ENCODE peak calls at places on chromosomes 2 and 18, in ten cellular contexts. N, W, A, O, P, Y, Q, V, D and J are unnamed samples.

GRCh38 chr2:42337846-42338566 is 23.0 kb downstream of the COX7A2L start:
- DNase-seq in N (no peak), W (no peak), A (no peak), O (no peak), P (no peak), Y (no peak), Q (no peak), V (no peak), D (no peak), J (no peak)

GRCh38 chr2:229714736-229715541 is 584 bp upstream of the DNER start:
- DNase-seq in N (peak; percentile 53), W (peak; percentile 64), A (peak; percentile 89), O (peak; percentile 17), P (peak; percentile 39), Y (peak; percentile 47), Q (peak; percentile 19), V (no peak), D (no peak), J (peak; percentile 59)

GRCh38 chr2:189726849-189727248 is 35.7 kb downstream of the OSGEPL1 start:
- DNase-seq in N (no peak), W (no peak), A (no peak), O (no peak), P (no peak), Y (no peak), Q (no peak), V (no peak), D (no peak), J (no peak)

GRCh38 chr2:42829556-42830510 is 37.5 kb upstream of the HAAO start:
- DNase-seq in N (no peak), W (no peak), A (peak; percentile 45), O (no peak), P (no peak), Y (peak; percentile 6), Q (no peak), V (no peak), D (no peak), J (no peak)

GRCh38 chr2:187547353-187547979 is 6.8 kb downstream of the TFPI start:
- DNase-seq in N (peak; percentile 44), W (no peak), A (peak; percentile 96), O (no peak), P (peak; percentile 27), Y (peak; percentile 44), Q (no peak), V (peak; percentile 67), D (no peak), J (peak; percentile 97)

GRCh38 chr2:140680862-140681261 is 1450.0 kb downstream of the LRP1B start:
- DNase-seq in N (no peak), W (no peak), A (no peak), O (no peak), P (no peak), Y (no peak), Q (no peak), V (no peak), D (no peak), J (no peak)

GRCh38 chr18:8480506-8481328 is 128.5 kb upstream of the RAB12 start:
- DNase-seq in N (no peak), W (peak; percentile 86), A (peak; percentile 74), O (no peak), P (peak; percentile 21), Y (peak; percentile 83), Q (no peak), V (peak; percentile 25), D (no peak), J (peak; percentile 41)

GRCh38 chr2:46719499-46719898 is 196.1 kb downstream of the MCFD2 start:
- DNase-seq in N (no peak), W (no peak), A (peak; percentile 65), O (no peak), P (no peak), Y (no peak), Q (no peak), V (no peak), D (no peak), J (peak; percentile 76)

GRCh38 chr2:164839914-164840457 is 1.6 kb downstream of the COBLL1 start:
- DNase-seq in N (no peak), W (peak; percentile 10), A (peak; percentile 38), O (no peak), P (no peak), Y (no peak), Q (no peak), V (no peak), D (no peak), J (peak; percentile 76)

GRCh38 chr2:164599954-164600589 is 21.2 kb downstream of the GRB14 start:
- DNase-seq in N (no peak), W (no peak), A (peak; percentile 77), O (no peak), P (peak; percentile 81), Y (no peak), Q (no peak), V (peak; percentile 41), D (no peak), J (peak; percentile 71)

GRCh38 chr18:67553471-67553870 is 37.0 kb upstream of the DSEL start:
- DNase-seq in N (no peak), W (no peak), A (peak; percentile 3), O (no peak), P (no peak), Y (peak; percentile 56), Q (no peak), V (no peak), D (no peak), J (no peak)

GRCh38 chr2:172334988-172335387 is 92.4 kb upstream of the ITGA6 start:
- DNase-seq in N (no peak), W (no peak), A (no peak), O (no peak), P (no peak), Y (no peak), Q (no peak), V (no peak), D (no peak), J (no peak)

GRCh38 chr2:27960237-27960912 is 69.8 kb downstream of the BABAM2 start:
- DNase-seq in N (no peak), W (no peak), A (peak; percentile 85), O (no peak), P (no peak), Y (no peak), Q (no peak), V (peak; percentile 87), D (no peak), J (peak; percentile 92)